ENCODE peak calls at places on chromosomes 11 and 22, in eight cellular contexts. O is spleen, M is PC-9, J is lung, N is astrocyte of the cerebellum, P is astrocyte of the spinal cord, L is Caco-2, W is AG04450. X is an unnamed sample.

GRCh38 chr11:36463781-36464180 is 46.3 kb downstream of the TRAF6 start:
- DNase-seq in O (no peak), M (no peak), J (no peak), N (no peak), P (peak), L (no peak), W (no peak), X (no peak)

GRCh38 chr11:96303980-96304379 is 39.0 kb downstream of the MAML2 start:
- DNase-seq in O (no peak), M (no peak), J (no peak), N (no peak), P (no peak), L (no peak), W (no peak), X (no peak)

GRCh38 chr11:102810943-102811528 is 13.1 kb upstream of the MMP1 start:
- DNase-seq in O (no peak), M (no peak), J (no peak), N (no peak), P (peak), L (no peak), W (no peak), X (no peak)

GRCh38 chr11:32809313-32809712 is 14.9 kb upstream of the CCDC73 start:
- DNase-seq in O (peak), M (peak), J (peak), N (peak), P (peak), L (peak), W (peak), X (peak)

GRCh38 chr11:119092880-119093665 is 8.4 kb downstream of the HMBS start:
- DNase-seq in O (no peak), M (no peak), J (no peak), N (peak), P (peak), L (no peak), W (no peak), X (peak)

GRCh38 chr11:15073361-15074205 is at the start of gene CALCB:
- DNase-seq in O (no peak), M (no peak), J (no peak), N (no peak), P (peak), L (no peak), W (no peak), X (peak)

GRCh38 chr22:25823276-25823675 is 81.3 kb downstream of the MYO18B start:
- DNase-seq in O (no peak), M (no peak), J (no peak), N (no peak), P (no peak), L (no peak), W (no peak), X (no peak)

GRCh38 chr22:41009222-41009948 is 58.2 kb downstream of the RBX1 start:
- DNase-seq in O (no peak), M (peak), J (no peak), N (peak), P (peak), L (no peak), W (peak), X (peak)

GRCh38 chr22:48951836-48952235 is 875.8 kb downstream of the BRD1 start:
- DNase-seq in O (peak), M (no peak), J (peak), N (no peak), P (no peak), L (no peak), W (no peak), X (no peak)

GRCh38 chr11:30635401-30635989 is 49.3 kb upstream of the MPPED2 start:
- DNase-seq in O (no peak), M (no peak), J (no peak), N (peak), P (peak), L (peak), W (no peak), X (no peak)

GRCh38 chr22:29635734-29636357 is 32.4 kb downstream of the NF2 start:
- DNase-seq in O (no peak), M (peak), J (no peak), N (peak), P (peak), L (no peak), W (no peak), X (peak)

GRCh38 chr11:97683733-97684132 is 1293.9 kb downstream of the JRKL start:
- DNase-seq in O (no peak), M (peak), J (no peak), N (no peak), P (no peak), L (peak), W (no peak), X (peak)

GRCh38 chr11:35281169-35281591 is 138.2 kb downstream of the SLC1A2 start:
- DNase-seq in O (no peak), M (no peak), J (no peak), N (no peak), P (no peak), L (no peak), W (no peak), X (peak)

GRCh38 chr22:45129703-45130524 is 33.8 kb upstream of the NUP50 start:
- DNase-seq in O (no peak), M (no peak), J (no peak), N (no peak), P (no peak), L (no peak), W (no peak), X (no peak)

GRCh38 chr11:73342633-73343032 is 33.6 kb upstream of the RELT start:
- DNase-seq in O (no peak), M (no peak), J (no peak), N (no peak), P (no peak), L (no peak), W (no peak), X (no peak)

GRCh38 chr11:104772806-104773241 is 125.4 kb downstream of the CASP12 start:
- DNase-seq in O (no peak), M (peak), J (no peak), N (peak), P (peak), L (no peak), W (peak), X (peak)

GRCh38 chr22:40008726-40009125 is 14.0 kb downstream of the FAM83F start:
- DNase-seq in O (no peak), M (no peak), J (no peak), N (no peak), P (peak), L (peak), W (no peak), X (no peak)

GRCh38 chr11:120339394-120339890 is 3.2 kb downstream of the ARHGEF12 start:
- DNase-seq in O (no peak), M (peak), J (no peak), N (no peak), P (peak), L (no peak), W (no peak), X (peak)

GRCh38 chr11:134542401-134543143 is 130.5 kb upstream of the B3GAT1 start:
- DNase-seq in O (no peak), M (peak), J (no peak), N (no peak), P (no peak), L (peak), W (no peak), X (no peak)

GRCh38 chr11:117061256-117061655 is 37.0 kb downstream of the SIK3 start:
- DNase-seq in O (no peak), M (no peak), J (no peak), N (no peak), P (no peak), L (no peak), W (no peak), X (no peak)

GRCh38 chr22:17213976-17214375 is 5.3 kb downstream of the ADA2 start:
- DNase-seq in O (no peak), M (no peak), J (peak), N (no peak), P (peak), L (no peak), W (no peak), X (peak)

GRCh38 chr22:37502342-37503182 is 16.4 kb upstream of the MFNG start:
- DNase-seq in O (no peak), M (peak), J (peak), N (no peak), P (no peak), L (peak), W (no peak), X (no peak)

GRCh38 chr11:82507288-82507687 is 226.4 kb downstream of the FAM181B start:
- DNase-seq in O (no peak), M (no peak), J (no peak), N (no peak), P (no peak), L (no peak), W (no peak), X (no peak)

GRCh38 chr11:130215531-130216220 is 56.1 kb downstream of the ST14 start:
- DNase-seq in O (peak), M (no peak), J (peak), N (no peak), P (no peak), L (no peak), W (no peak), X (no peak)

GRCh38 chr11:117616979-117617378 is 180.0 kb downstream of the DSCAML1 start:
- DNase-seq in O (no peak), M (no peak), J (no peak), N (no peak), P (no peak), L (no peak), W (no peak), X (no peak)

GRCh38 chr11:78615724-78616123 is 41.1 kb upstream of the NARS2 start:
- DNase-seq in O (no peak), M (no peak), J (no peak), N (no peak), P (no peak), L (no peak), W (no peak), X (no peak)

GRCh38 chr11:133928628-133929059 is 28.1 kb downstream of the IGSF9B start:
- DNase-seq in O (no peak), M (no peak), J (no peak), N (no peak), P (no peak), L (no peak), W (no peak), X (no peak)

GRCh38 chr11:114322934-114323333 is 26.7 kb downstream of the NNMT start:
- DNase-seq in O (no peak), M (no peak), J (no peak), N (no peak), P (no peak), L (no peak), W (no peak), X (no peak)

GRCh38 chr11:34629711-34630110 is 8.8 kb downstream of the EHF start:
- DNase-seq in O (no peak), M (no peak), J (no peak), N (no peak), P (no peak), L (no peak), W (no peak), X (no peak)

GRCh38 chr11:57763568-57763967 is 2.0 kb downstream of the CTNND1 start:
- DNase-seq in O (no peak), M (peak), J (no peak), N (no peak), P (peak), L (no peak), W (no peak), X (peak)
- TF ChIP-seq CTCF in O (no peak), M (peak), J (no peak), N (peak), P (peak), L (peak), W (peak), X (peak)

GRCh38 chr11:45929486-45930030 is 7.1 kb downstream of the LARGE2 start:
- DNase-seq in O (peak), M (no peak), J (no peak), N (no peak), P (no peak), L (no peak), W (no peak), X (no peak)

GRCh38 chr11:45931739-45932138 is 9.3 kb downstream of the LARGE2 start:
- DNase-seq in O (peak), M (no peak), J (no peak), N (no peak), P (no peak), L (no peak), W (no peak), X (no peak)

GRCh38 chr11:45930951-45931563 is 8.6 kb downstream of the LARGE2 start:
- DNase-seq in O (peak), M (no peak), J (no peak), N (no peak), P (no peak), L (no peak), W (no peak), X (no peak)

GRCh38 chr11:45928535-45929215 is 6.2 kb downstream of the LARGE2 start:
- DNase-seq in O (peak), M (no peak), J (no peak), N (no peak), P (no peak), L (peak), W (no peak), X (no peak)

DNA sequence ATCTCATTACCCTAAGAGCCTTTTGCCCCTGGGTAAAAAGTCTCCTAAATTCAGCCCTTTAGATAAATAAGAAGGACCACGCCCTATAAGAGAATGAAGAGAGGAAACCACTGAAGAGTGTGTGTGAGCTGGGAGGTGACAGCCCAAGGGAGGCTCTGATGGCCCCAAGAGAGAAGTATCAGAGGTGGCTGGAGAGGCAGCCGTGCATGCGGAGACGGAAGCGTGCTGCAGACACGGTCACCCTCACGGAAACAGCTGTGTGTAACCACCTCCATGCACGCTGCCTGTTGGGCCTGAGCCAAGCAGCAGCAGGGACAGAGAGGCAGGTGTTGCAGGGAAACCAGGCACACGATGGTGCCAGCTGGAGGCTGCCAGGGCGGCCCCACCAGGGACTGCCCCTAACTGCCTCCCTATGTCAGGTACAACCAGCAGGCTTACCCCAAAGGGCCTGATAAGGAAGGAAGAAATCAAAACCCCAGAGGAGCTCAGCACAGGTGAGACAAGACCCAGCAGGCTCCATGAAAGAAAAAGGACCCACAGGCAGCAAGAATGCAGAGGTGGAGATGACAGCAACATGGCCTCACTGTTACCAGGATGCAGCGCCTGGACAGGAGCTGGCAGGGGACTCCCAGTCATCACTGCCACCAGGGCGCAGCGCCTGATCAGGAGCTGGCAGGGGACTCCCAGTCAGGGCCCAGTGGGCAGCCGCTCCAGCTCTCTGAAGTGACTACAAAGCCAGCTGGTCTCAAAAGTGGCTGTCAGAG is 7.8 kb downstream of the LARGE2 start:
- DNase-seq in O (peak), M (no peak), J (no peak), N (no peak), P (no peak), L (no peak), W (no peak), X (no peak)
- H3K4me3 ChIP-seq in O (no peak), M (no peak), J (no peak), N (no peak), P (no peak), L (no peak), W (no peak), X (no peak)

DNA sequence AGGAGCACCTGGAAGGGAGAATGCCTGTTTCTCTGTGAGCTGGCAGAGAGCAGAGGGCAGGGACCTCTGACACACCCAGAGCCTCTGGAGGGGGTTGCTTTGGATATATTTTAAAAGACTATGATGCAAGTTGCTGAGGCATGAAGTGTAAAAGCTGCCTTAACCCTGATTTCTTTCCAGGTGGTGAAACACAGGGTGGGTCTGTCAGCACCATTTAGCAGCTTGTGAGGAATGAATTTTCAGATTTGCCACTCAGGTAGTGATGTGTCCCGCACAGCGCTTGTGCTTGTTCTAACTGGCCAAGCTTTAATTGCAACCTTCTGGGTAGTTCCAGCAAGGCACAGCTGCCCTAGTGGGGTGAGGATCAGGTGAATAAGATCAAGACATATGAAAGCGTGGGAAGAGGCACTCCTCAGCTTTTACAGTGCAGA is 90.2 kb downstream of the SWAP70 start:
- DNase-seq in O (no peak), M (no peak), J (no peak), N (no peak), P (peak), L (no peak), W (no peak), X (peak)
- TF ChIP-seq CTCF in O (no peak), M (no peak), J (no peak), N (no peak), P (no peak), L (no peak), W (no peak), X (no peak)

GRCh38 chr11:44755553-44756505 is 29.1 kb downstream of the TSPAN18 start:
- DNase-seq in O (no peak), M (no peak), J (no peak), N (no peak), P (no peak), L (no peak), W (no peak), X (no peak)
- H3K4me3 ChIP-seq in O (no peak), M (no peak), J (no peak), N (no peak), P (no peak), L (no peak), W (no peak), X (no peak)

DNA sequence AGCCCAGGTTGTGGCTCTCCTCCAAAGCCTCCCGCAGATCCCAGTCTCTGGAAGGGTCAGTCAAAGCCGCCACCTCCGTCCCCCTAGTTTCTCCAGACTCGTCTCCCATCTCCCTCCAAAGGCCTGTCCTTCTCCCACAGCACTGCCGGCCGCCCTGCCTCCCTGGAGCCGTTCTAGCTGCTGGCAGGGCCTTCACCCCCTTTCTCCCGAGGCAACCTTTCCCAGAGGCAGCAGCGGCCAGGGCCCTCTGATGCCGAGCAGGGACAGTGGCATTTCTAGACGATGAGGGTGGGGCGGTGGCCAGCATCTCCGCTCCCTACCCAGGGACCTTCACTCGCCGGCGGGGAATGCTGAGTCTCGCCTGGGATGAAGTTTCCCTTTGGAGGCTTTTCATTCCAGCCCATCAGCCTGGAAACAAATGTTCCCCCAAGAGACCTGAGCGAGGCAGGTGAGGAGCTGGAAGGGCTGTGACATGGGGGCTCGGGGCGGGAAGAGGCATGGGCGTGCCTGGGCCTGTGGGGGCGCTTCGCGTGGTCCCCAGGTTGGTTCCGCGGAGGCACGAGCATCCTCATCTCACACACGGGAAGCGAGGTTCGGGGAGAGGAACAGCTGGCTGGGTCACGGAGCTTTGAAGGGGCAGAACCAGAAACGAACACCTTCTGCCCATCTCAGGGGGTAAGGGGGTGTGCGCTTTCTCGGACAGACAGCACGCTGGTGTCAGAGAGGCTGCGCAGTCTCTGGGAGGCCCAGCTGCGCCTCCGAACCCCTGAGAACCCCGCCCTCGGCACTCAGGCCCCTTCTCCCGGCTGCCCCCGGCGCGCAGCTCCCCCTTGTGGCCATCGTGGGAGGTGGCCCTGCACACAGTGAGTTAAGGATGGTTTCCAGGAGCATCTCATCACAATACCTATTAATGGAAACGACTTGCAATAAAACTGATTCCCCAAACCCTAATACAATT is 18.1 kb upstream of the KLHL35 start:
- DNase-seq in O (no peak), M (no peak), J (no peak), N (no peak), P (no peak), L (no peak), W (no peak), X (no peak)
- TF ChIP-seq CTCF in O (peak), M (peak), J (no peak), N (peak), P (peak), L (peak), W (peak), X (peak)

DNA sequence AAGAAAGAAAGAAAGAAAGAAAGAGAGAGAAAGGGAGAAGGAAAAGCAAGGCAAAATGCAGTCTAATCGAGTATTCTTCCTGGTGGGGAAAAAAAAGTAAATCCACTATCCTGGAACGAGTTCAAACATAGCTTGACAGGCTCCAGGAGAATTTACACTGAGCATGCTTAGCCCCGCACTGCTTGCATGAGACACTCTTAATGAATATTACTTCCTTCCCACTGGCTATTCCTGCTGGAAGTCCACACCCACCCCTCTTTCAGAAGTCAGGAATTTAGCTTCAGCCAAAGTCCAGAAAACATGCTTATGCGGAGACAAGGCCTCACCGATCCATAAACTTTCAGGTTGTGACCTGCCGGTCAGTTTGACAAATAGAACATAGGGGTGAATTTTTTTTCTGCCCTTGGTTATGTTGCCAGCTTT is 251.8 kb upstream of the BLID start:
- DNase-seq in O (no peak), M (no peak), J (no peak), N (peak), P (peak), L (peak), W (peak), X (peak)
- H3K4me3 ChIP-seq in O (no peak), M (no peak), J (no peak), N (no peak), P (no peak), L (no peak), W (no peak), X (no peak)

GRCh38 chr11:111447931-111448330 is 64.3 kb downstream of the BTG4 start:
- DNase-seq in O (no peak), M (no peak), J (no peak), N (no peak), P (no peak), L (no peak), W (no peak), X (no peak)

GRCh38 chr11:111448420-111448819 is 63.8 kb downstream of the BTG4 start:
- DNase-seq in O (no peak), M (no peak), J (no peak), N (no peak), P (no peak), L (no peak), W (no peak), X (no peak)

GRCh38 chr11:111450480-111451320 is 61.5 kb downstream of the BTG4 start:
- DNase-seq in O (no peak), M (no peak), J (no peak), N (no peak), P (no peak), L (no peak), W (no peak), X (no peak)

GRCh38 chr11:111449696-111450479 is 62.3 kb downstream of the BTG4 start:
- DNase-seq in O (no peak), M (no peak), J (no peak), N (no peak), P (no peak), L (no peak), W (no peak), X (no peak)

GRCh38 chr11:111449158-111449557 is 63.0 kb downstream of the BTG4 start:
- DNase-seq in O (no peak), M (no peak), J (no peak), N (no peak), P (no peak), L (no peak), W (no peak), X (no peak)
- TF ChIP-seq CTCF in O (no peak), M (no peak), J (no peak), N (no peak), P (no peak), L (no peak), W (no peak), X (no peak)